ENCODE peak calls at places on chromosomes 11 and 22, in four cellular contexts. J is non-pigmented ciliary epithelial cell; O is activated naive CD4-positive, alpha-beta T cell; R is stimulated activated CD4-positive, alpha-beta T cell treated with anti-CD3 and anti-CD28 coated beads, Interleukin-2, amount 100 ng/mL, for 24 hours. V is an unnamed sample.

GRCh38 chr11:12727556-12728070 is 53.4 kb downstream of the TEAD1 start:
- DNase-seq in O (no peak), R (no peak), J (peak; percentile 48), V (no peak)

GRCh38 chr22:28570697-28571373 is 108.8 kb downstream of the TTC28 start:
- DNase-seq in J (no peak), R (no peak), O (no peak), V (no peak)

GRCh38 chr11:116257092-116257491 is 515.7 kb downstream of the BUD13 start:
- DNase-seq in O (no peak), R (no peak), J (no peak), V (no peak)

GRCh38 chr11:47964546-47964945 is 15.8 kb upstream of the PTPRJ start:
- DNase-seq in J (no peak), O (no peak), R (no peak), V (no peak)

GRCh38 chr22:50627452-50627913 is 469 bp downstream of the ARSA start:
- DNase-seq in J (no peak), R (peak; percentile 26), O (no peak), V (no peak)

GRCh38 chr11:47869548-47870393 is 21.6 kb upstream of the NUP160 start:
- DNase-seq in O (no peak), R (no peak), J (no peak), V (no peak)

GRCh38 chr22:44224166-44224565 is 43.4 kb downstream of the PARVG start:
- DNase-seq in O (no peak), J (no peak), R (no peak), V (no peak)

GRCh38 chr22:33330534-33330933 is 272.4 kb upstream of the SYN3 start:
- DNase-seq in J (no peak), O (no peak), R (no peak), V (no peak)

GRCh38 chr11:120715239-120715638 is 203.7 kb downstream of the GRIK4 start:
- DNase-seq in O (no peak), R (no peak), J (no peak), V (no peak)

GRCh38 chr22:37742374-37743092 is 45.7 kb downstream of the TRIOBP start:
- DNase-seq in R (no peak), O (no peak), J (peak; percentile 57), V (no peak)

GRCh38 chr11:46003647-46004046 is 81.2 kb downstream of the LARGE2 start:
- DNase-seq in O (no peak), R (no peak), J (no peak), V (peak; percentile 4)

GRCh38 chr22:35582861-35583670 is 34.1 kb downstream of the MB start:
- DNase-seq in J (no peak), O (peak; percentile 33), R (peak; percentile 50), V (peak; percentile 24)

GRCh38 chr22:42397332-42398246 is 34.6 kb downstream of the NFAM1 start:
- DNase-seq in O (no peak), J (no peak), R (no peak), V (no peak)

GRCh38 chr11:134223066-134223465 is 701 bp downstream of the NCAPD3 start:
- DNase-seq in J (no peak), O (no peak), R (peak; percentile 23), V (peak; percentile 15)

GRCh38 chr11:2512431-2513407 is 67.9 kb downstream of the KCNQ1 start:
- DNase-seq in J (no peak), O (no peak), R (no peak), V (no peak)

GRCh38 chr11:46947399-46948077 is 11.0 kb downstream of the CSTPP1 start:
- DNase-seq in J (no peak), O (no peak), R (no peak), V (peak; percentile 16)

GRCh38 chr11:126282361-126282741 is 542 bp upstream of the TIRAP start:
- DNase-seq in O (peak; percentile 26), J (no peak), R (peak; percentile 42), V (peak; percentile 34)

GRCh38 chr11:42727879-42728278 is 583.9 kb upstream of the API5 start:
- DNase-seq in O (no peak), R (no peak), J (no peak), V (no peak)

GRCh38 chr11:20337526-20338154 is 25.9 kb upstream of the HTATIP2 start:
- DNase-seq in O (no peak), R (no peak), J (no peak), V (peak; percentile 61)

GRCh38 chr22:38244106-38244505 is 28.7 kb downstream of the TMEM184B start:
- DNase-seq in R (no peak), J (no peak), O (no peak), V (no peak)

GRCh38 chr11:93113824-93114223 is 84.0 kb downstream of the SLC36A4 start:
- DNase-seq in J (no peak), R (no peak), O (no peak), V (no peak)

GRCh38 chr22:42433754-42434153 is 1.6 kb upstream of the NFAM1 start:
- DNase-seq in R (no peak), O (no peak), J (no peak), V (peak; percentile 81)

GRCh38 chr22:45540122-45540521 is 37.4 kb downstream of the FBLN1 start:
- DNase-seq in R (no peak), J (no peak), O (no peak), V (no peak)

GRCh38 chr11:112731538-112731937 is 229.7 kb upstream of the NCAM1 start:
- DNase-seq in O (no peak), J (no peak), R (no peak), V (no peak)

GRCh38 chr22:35376728-35377472 is 4.0 kb upstream of the HMOX1 start:
- DNase-seq in O (no peak), J (peak; percentile 93), R (peak; percentile 32), V (peak; percentile 60)

GRCh38 chr11:63769719-63770443 is 1.3 kb upstream of the ZFTA start:
- DNase-seq in R (no peak), J (no peak), O (no peak), V (peak; percentile 43)

GRCh38 chr11:69460540-69461257 is 20.8 kb upstream of the LINC01488 start:
- DNase-seq in O (no peak), J (no peak), R (no peak), V (no peak)

GRCh38 chr11:28690746-28691145 is 582.6 kb downstream of the METTL15 start:
- DNase-seq in R (no peak), O (no peak), J (no peak), V (no peak)

GRCh38 chr11:64842366-64842759 is 2.1 kb downstream of the CDC42BPG start:
- DNase-seq in R (no peak), J (no peak), O (no peak), V (no peak)

GRCh38 chr11:69642549-69642912 is 1.6 kb downstream of the CCND1 start:
- DNase-seq in O (peak; percentile 21), J (no peak), R (peak; percentile 53), V (no peak)

GRCh38 chr11:19631657-19632325 is 80.8 kb upstream of the NAV2 start:
- DNase-seq in O (no peak), R (no peak), J (no peak), V (no peak)

GRCh38 chr11:73141031-73141308 is 1.1 kb downstream of the FCHSD2 start:
- DNase-seq in O (no peak), R (peak; percentile 47), J (no peak), V (no peak)

GRCh38 chr22:20979243-20979809 is 2.8 kb upstream of the LZTR1 start:
- DNase-seq in J (peak; percentile 41), R (peak; percentile 76), O (peak; percentile 56), V (no peak)

GRCh38 chr11:25441432-25441831 is 890.5 kb upstream of the ANO3 start:
- DNase-seq in O (no peak), R (no peak), J (no peak), V (no peak)

GRCh38 chr11:37322333-37323194 is 724.5 kb upstream of the RAG2 start:
- DNase-seq in O (no peak), J (no peak), R (no peak), V (no peak)

GRCh38 chr22:19723165-19723989 is at the start of gene GP1BB:
- DNase-seq in O (peak; percentile 11), R (peak; percentile 51), J (no peak), V (peak; percentile 48)

GRCh38 chr22:45105281-45105700 is 58.4 kb upstream of the NUP50 start:
- DNase-seq in O (no peak), R (no peak), J (peak; percentile 82), V (no peak)